ENCODE peak calls at places on chromosomes 4 and X, in five cellular contexts. P, C, X, E and S are unnamed samples.

GRCh38 chr4:124111922-124112321 is 600.6 kb downstream of the ANKRD50 start:
- DNase-seq in P (peak), C (no peak), X (peak), E (peak), S (no peak)

GRCh38 chr4:139214039-139214534 is 37.1 kb upstream of the ELF2 start:
- DNase-seq in P (peak), C (peak), X (peak), E (no peak), S (no peak)

GRCh38 chrX:110944793-110945466 is 149.3 kb upstream of the CHRDL1 start:
- DNase-seq in P (no peak), C (no peak), X (no peak), E (no peak), S (no peak)

GRCh38 chr4:60682901-60683300 is 517.2 kb upstream of the ADGRL3 start:
- DNase-seq in P (no peak), C (no peak), X (no peak), E (no peak), S (no peak)

GRCh38 chr4:74886490-74886889 is 46.4 kb upstream of the PARM1 start:
- DNase-seq in P (no peak), C (no peak), X (peak), E (no peak), S (no peak)

GRCh38 chrX:119427024-119427794 is 28.1 kb downstream of the SLC25A43 start:
- DNase-seq in P (peak), C (peak), X (peak), E (peak), S (no peak)

GRCh38 chr4:7206385-7206784 is 14.0 kb downstream of the SORCS2 start:
- DNase-seq in P (no peak), C (peak), X (peak), E (peak), S (no peak)

GRCh38 chr4:131584587-131584986 is 1564.5 kb upstream of the PCDH10 start:
- DNase-seq in P (no peak), C (no peak), X (no peak), E (no peak), S (no peak)

GRCh38 chr4:76212301-76212700 is 1.3 kb downstream of the SCARB2 start:
- DNase-seq in P (no peak), C (no peak), X (no peak), E (no peak), S (no peak)

GRCh38 chr4:108793413-108793812 is 30.6 kb upstream of the ETNPPL start:
- DNase-seq in P (no peak), C (no peak), X (no peak), E (no peak), S (no peak)

GRCh38 chrX:30906726-30907125 is 17.7 kb upstream of the TAB3 start:
- DNase-seq in P (no peak), C (no peak), X (peak), E (peak), S (no peak)

GRCh38 chrX:22300130-22300529 is 27.4 kb downstream of the CBLL2 start:
- DNase-seq in P (no peak), C (no peak), X (peak), E (peak), S (no peak)

GRCh38 chr4:110508827-110509446 is 33.0 kb downstream of the ENPEP start:
- DNase-seq in P (peak), C (no peak), X (peak), E (peak), S (no peak)

GRCh38 chr4:10371869-10372471 is 85.3 kb downstream of the ZNF518B start:
- DNase-seq in P (no peak), C (no peak), X (peak), E (peak), S (no peak)

GRCh38 chr4:133152330-133152791 is 3.3 kb downstream of the PCDH10 start:
- DNase-seq in P (peak), C (no peak), X (peak), E (no peak), S (no peak)

GRCh38 chr4:37453004-37453360 is 208.4 kb downstream of the NWD2 start:
- DNase-seq in P (peak), C (no peak), X (peak), E (peak), S (no peak)

GRCh38 chrX:69264134-69264533 is 98.9 kb upstream of the PJA1 start:
- DNase-seq in P (no peak), C (no peak), X (no peak), E (no peak), S (no peak)

GRCh38 chrX:134013528-134013927 is 28.1 kb upstream of the GPC3 start:
- DNase-seq in P (no peak), C (no peak), X (no peak), E (no peak), S (no peak)

GRCh38 chr4:73856518-73856917 is 3.4 kb downstream of the PF4V1 start:
- DNase-seq in P (no peak), C (no peak), X (no peak), E (no peak), S (no peak)

GRCh38 chr4:100876546-100876945 is 358.7 kb upstream of the EMCN start:
- DNase-seq in P (no peak), C (no peak), X (no peak), E (no peak), S (no peak)

GRCh38 chr4:65845169-65845568 is 174.9 kb upstream of the EPHA5 start:
- DNase-seq in P (no peak), C (no peak), X (no peak), E (no peak), S (no peak)